ENCODE peak calls at places on chromosomes 11 and 22, in seven cellular contexts. U, S, E, T, B, D and M are unnamed samples.

GRCh38 chr11:131467645-131468270 is 97.3 kb downstream of the NTM start:
- DNase-seq in U (no peak), S (no peak), E (no peak), T (no peak), B (no peak), D (no peak), M (no peak)

GRCh38 chr22:35074583-35074982 is 8.6 kb downstream of the ISX start:
- DNase-seq in U (no peak), S (no peak), E (no peak), T (no peak), B (no peak), D (no peak), M (no peak)

GRCh38 chr11:83033972-83034672 is 37.6 kb downstream of the RAB30 start:
- DNase-seq in U (no peak), S (peak), E (peak), T (peak), B (no peak), D (no peak), M (peak)

GRCh38 chr11:134668796-134669195 is 256.8 kb upstream of the B3GAT1 start:
- DNase-seq in U (no peak), S (no peak), E (no peak), T (no peak), B (no peak), D (no peak), M (no peak)

GRCh38 chr11:66268953-66269906 is 791 bp downstream of the RAB1B start:
- DNase-seq in U (no peak), S (no peak), E (peak), T (peak), B (peak), D (no peak), M (peak)

GRCh38 chr22:50695421-50696250 is 23.0 kb downstream of the SHANK3 start:
- DNase-seq in U (no peak), S (no peak), E (no peak), T (no peak), B (peak), D (no peak), M (no peak)

GRCh38 chr11:283405-284080 is 5.3 kb downstream of the NLRP6 start:
- DNase-seq in U (no peak), S (no peak), E (no peak), T (no peak), B (no peak), D (no peak), M (no peak)

GRCh38 chr11:11513438-11513837 is 108.4 kb downstream of the GALNT18 start:
- DNase-seq in U (no peak), S (no peak), E (no peak), T (peak), B (no peak), D (no peak), M (peak)

GRCh38 chr11:80285076-80285790 is 844.4 kb upstream of the TENM4 start:
- DNase-seq in U (no peak), S (no peak), E (peak), T (peak), B (no peak), D (no peak), M (no peak)

GRCh38 chr11:131193101-131193501 is 177.3 kb upstream of the NTM start:
- DNase-seq in U (no peak), S (no peak), E (no peak), T (no peak), B (no peak), D (no peak), M (no peak)

GRCh38 chr11:64265176-64266160 is 14.1 kb downstream of the PLCB3 start:
- DNase-seq in U (no peak), S (no peak), E (no peak), T (no peak), B (no peak), D (no peak), M (no peak)
- H3K9ac ChIP-seq in U (no peak), S (no peak), E (no peak), T (no peak), B (no peak), D (no peak), M (no peak)

DNA sequence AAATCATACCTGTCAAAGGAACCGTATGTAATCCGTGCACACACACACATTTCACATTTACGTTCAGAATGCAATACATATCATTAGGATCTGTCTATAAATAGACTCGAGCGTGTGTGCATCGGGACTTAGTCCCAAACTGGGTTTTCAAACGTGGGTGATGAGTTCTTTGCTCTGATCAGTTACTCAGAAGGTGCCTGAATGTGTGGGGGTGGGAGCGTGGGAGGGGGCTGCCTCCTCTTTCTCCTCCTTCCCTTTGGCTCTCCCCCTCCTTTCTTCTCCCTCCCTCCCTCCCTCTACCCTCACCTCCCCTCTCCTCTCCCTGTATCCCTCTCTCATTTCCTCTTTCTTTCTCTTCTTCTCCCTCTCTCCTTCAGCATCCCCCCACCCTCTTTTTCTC is 124.3 kb upstream of the HSD17B12 start:
- DNase-seq in U (no peak), S (no peak), E (no peak), T (no peak), B (no peak), D (no peak), M (no peak)
- H3K9ac ChIP-seq in U (no peak), S (no peak), E (no peak), T (no peak), B (no peak), D (no peak), M (no peak)

DNA sequence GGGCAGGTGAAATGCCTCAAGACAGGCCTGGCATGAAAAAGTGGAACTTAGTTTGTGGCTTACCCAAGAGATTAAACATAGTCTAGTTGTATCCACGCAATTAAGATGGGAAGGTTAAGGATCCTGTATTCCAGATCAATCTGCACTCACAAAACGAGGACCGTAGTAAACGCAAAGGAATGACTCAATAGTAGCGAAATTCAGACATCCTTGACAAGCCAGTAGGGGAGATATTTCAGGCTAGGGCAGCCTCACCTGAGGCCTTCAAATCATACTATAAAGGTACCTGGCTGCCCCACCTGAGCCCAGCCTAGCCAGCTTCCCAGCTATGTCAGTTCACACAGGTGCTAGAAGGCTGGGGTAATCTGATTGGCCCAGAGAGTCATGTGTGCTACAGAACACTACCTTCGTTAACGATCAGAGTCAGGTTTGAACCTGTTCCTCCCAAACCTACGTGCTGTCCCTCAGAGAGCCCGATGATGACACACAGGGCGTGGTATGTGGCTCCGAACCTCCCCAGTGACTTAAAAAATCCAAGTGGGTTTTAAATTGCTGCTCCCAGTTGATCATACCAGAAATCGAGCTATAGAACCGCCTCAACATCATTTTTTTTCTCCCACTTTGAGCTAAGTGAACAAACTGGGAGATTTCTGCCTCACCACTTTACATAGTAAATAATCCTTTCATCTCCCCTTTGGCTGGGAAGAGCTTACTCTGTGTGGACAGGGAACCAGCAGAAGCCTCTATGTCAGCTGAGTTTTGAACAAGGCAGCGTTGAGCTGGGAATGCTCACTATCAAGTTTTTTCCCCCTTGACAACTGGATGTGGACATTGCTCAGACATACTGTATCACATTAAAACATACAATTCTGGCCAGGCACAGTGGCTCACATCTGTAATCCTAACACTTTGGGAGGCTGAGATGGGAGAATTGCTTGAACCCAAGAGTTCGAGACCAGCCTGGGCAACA is 46.3 kb downstream of the AHNAK start:
- DNase-seq in U (no peak), S (no peak), E (no peak), T (peak), B (no peak), D (peak), M (no peak)
- H3K9ac ChIP-seq in U (no peak), S (no peak), E (no peak), T (no peak), B (no peak), D (no peak), M (no peak)

GRCh38 chr22:26585104-26585790 is 4.7 kb downstream of the TPST2 start:
- DNase-seq in U (peak), S (no peak), E (peak), T (peak), B (no peak), D (no peak), M (peak)

GRCh38 chr22:26588749-26589366 is 1.1 kb downstream of the TPST2 start:
- DNase-seq in U (no peak), S (no peak), E (no peak), T (no peak), B (peak), D (no peak), M (no peak)

GRCh38 chr22:26589367-26589844 is 526 bp downstream of the TPST2 start:
- DNase-seq in U (peak), S (no peak), E (no peak), T (peak), B (peak), D (peak), M (peak)

GRCh38 chr22:26587991-26588613 is 1.8 kb downstream of the TPST2 start:
- DNase-seq in U (no peak), S (no peak), E (no peak), T (no peak), B (no peak), D (no peak), M (peak)

GRCh38 chr22:26586556-26587325 is 3.2 kb downstream of the TPST2 start:
- DNase-seq in U (no peak), S (peak), E (no peak), T (no peak), B (peak), D (no peak), M (no peak)
- H3K9ac ChIP-seq in U (no peak), S (peak), E (no peak), T (no peak), B (no peak), D (no peak), M (no peak)